ENCODE peak calls at places on chromosomes 5 and 9, in four cellular contexts. F is A549, Y is GM12878, M is HepG2. V is an unnamed sample.

GRCh38 chr5:157550668-157551067 is 24.9 kb downstream of the ADAM19 start:
- DNase-seq in F (no peak), Y (no peak), M (no peak), V (no peak)

GRCh38 chr5:1005362-1005851 is 3.2 kb upstream of the NKD2 start:
- DNase-seq in F (no peak), Y (no peak), M (no peak), V (no peak)

GRCh38 chr5:67085616-67086015 is 111.0 kb downstream of the CD180 start:
- DNase-seq in F (no peak), Y (no peak), M (no peak), V (no peak)

GRCh38 chr5:168661593-168662485 is 82.7 kb upstream of the PANK3 start:
- DNase-seq in F (no peak), Y (no peak), M (no peak), V (no peak)

GRCh38 chr5:27124590-27124989 is 86.2 kb upstream of the CDH9 start:
- DNase-seq in F (peak; percentile 21), Y (no peak), M (peak; percentile 20), V (peak; percentile 45)

GRCh38 chr9:75823136-75823535 is 67.3 kb upstream of the PCSK5 start:
- DNase-seq in F (no peak), Y (no peak), M (no peak), V (no peak)

GRCh38 chr5:7412369-7412768 is 16.4 kb downstream of the ADCY2 start:
- DNase-seq in F (no peak), Y (no peak), M (no peak), V (no peak)

GRCh38 chr9:86754581-86754980 is 192.7 kb downstream of the GAS1 start:
- DNase-seq in F (no peak), Y (no peak), M (no peak), V (no peak)

GRCh38 chr9:14320272-14321245 is 6.6 kb upstream of the NFIB start:
- DNase-seq in F (peak; percentile 66), Y (no peak), M (no peak), V (no peak)

GRCh38 chr9:123828449-123828848 is 101.5 kb downstream of the DENND1A start:
- DNase-seq in F (peak; percentile 1), Y (no peak), M (no peak), V (peak; percentile 11)

GRCh38 chr5:1343931-1344901 is 683 bp downstream of the CLPTM1L start:
- DNase-seq in F (no peak), Y (no peak), M (no peak), V (peak; percentile 66)

GRCh38 chr9:101226161-101226560 is 158.6 kb downstream of the BAAT start:
- DNase-seq in F (no peak), Y (no peak), M (no peak), V (no peak)

GRCh38 chr5:107456281-107456715 is 214.4 kb downstream of the EFNA5 start:
- DNase-seq in F (no peak), Y (peak; percentile 79), M (no peak), V (no peak)

GRCh38 chr9:27835286-27835685 is 262.0 kb upstream of the C9orf72 start:
- DNase-seq in F (no peak), Y (no peak), M (no peak), V (no peak)

GRCh38 chr9:93303806-93304573 is 120.1 kb downstream of the WNK2 start:
- DNase-seq in F (no peak), Y (no peak), M (no peak), V (peak; percentile 31)

GRCh38 chr9:38362912-38363588 is 29.5 kb upstream of the ALDH1B1 start:
- DNase-seq in F (peak; percentile 72), Y (peak; percentile 35), M (peak; percentile 49), V (peak; percentile 70)

GRCh38 chr9:4086119-4087088 is 213.5 kb downstream of the GLIS3 start:
- DNase-seq in F (peak; percentile 26), Y (no peak), M (peak; percentile 8), V (no peak)

GRCh38 chr9:468766-469496 is 254.3 kb downstream of the DOCK8 start:
- DNase-seq in F (no peak), Y (peak; percentile 5), M (no peak), V (no peak)

GRCh38 chr5:74409737-74410136 is 230.8 kb downstream of the ENC1 start:
- DNase-seq in F (no peak), Y (no peak), M (no peak), V (no peak)

GRCh38 chr9:2418619-2419018 is 203.0 kb upstream of the VLDLR start:
- DNase-seq in F (no peak), Y (no peak), M (no peak), V (no peak)

GRCh38 chr9:32427111-32427873 is 42.8 kb downstream of the ACO1 start:
- DNase-seq in F (no peak), Y (no peak), M (peak; percentile 48), V (no peak)

GRCh38 chr9:75962186-75963036 is 71.9 kb downstream of the PCSK5 start:
- DNase-seq in F (no peak), Y (no peak), M (no peak), V (no peak)

GRCh38 chr5:76489877-76490688 is 87.0 kb downstream of the IQGAP2 start:
- DNase-seq in F (no peak), Y (no peak), M (no peak), V (no peak)

GRCh38 chr5:57529864-57530263 is 47.3 kb upstream of the ACTBL2 start:
- DNase-seq in F (no peak), Y (peak; percentile 19), M (no peak), V (no peak)

DNA sequence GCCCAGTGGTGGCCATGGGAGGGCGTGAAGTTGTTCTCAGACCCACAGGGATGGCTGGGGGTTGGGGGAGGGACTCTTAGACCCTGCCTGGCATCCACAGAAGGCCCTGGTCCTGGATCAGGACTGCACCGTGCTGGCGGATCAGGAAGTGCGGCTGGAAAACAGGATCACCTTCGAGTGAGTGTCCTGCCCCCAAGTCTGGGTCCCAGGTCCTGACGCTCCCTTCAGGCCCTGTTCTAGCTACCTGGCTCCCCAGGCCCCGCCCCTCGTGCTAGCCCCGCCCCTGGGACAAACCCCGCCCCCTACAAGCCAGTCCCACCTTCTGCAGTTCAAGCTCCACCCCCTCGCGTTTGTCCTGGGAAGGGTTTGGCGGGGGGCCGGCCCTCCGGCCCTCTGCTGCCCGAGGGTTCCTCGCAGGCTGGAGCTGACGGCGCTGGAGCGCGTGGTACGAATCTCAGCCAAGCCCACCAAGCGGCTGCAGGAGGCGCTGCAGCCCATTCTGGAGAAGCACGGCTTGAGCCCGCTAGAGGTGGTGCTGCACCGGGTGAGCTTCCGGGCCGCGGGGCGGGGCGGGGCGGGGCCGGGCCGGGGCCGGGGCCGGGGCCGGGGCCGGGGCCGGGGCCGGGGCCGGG is 12.9 kb downstream of the RGS14 start:
- DNase-seq in F (peak; percentile 95), Y (no peak), M (peak; percentile 94), V (peak; percentile 92)
- TF ChIP-seq CHD2 in F (no peak), Y (no peak), M (no peak), V (peak; percentile 12)

DNA sequence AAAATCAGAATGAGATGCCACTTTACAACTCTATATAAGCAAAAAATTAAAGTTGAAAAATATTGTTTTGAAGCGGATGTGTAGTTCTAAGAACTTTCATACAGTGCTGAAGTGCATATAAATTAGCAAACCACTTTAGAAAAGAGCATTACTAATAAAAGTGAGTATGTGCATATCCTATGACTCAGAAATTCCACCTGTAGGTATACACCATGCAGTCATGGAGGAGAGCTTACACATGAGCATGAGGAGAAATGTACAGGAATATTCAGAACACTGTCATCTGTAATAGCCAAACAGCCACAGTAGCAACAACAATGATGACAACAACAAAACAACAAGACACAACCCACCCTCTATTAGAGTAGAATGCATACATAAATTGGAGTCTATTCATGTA is 138.2 kb upstream of the ARRDC3 start:
- DNase-seq in F (no peak), Y (no peak), M (no peak), V (no peak)
- TF ChIP-seq CHD2 in F (no peak), Y (no peak), M (no peak), V (no peak)

DNA sequence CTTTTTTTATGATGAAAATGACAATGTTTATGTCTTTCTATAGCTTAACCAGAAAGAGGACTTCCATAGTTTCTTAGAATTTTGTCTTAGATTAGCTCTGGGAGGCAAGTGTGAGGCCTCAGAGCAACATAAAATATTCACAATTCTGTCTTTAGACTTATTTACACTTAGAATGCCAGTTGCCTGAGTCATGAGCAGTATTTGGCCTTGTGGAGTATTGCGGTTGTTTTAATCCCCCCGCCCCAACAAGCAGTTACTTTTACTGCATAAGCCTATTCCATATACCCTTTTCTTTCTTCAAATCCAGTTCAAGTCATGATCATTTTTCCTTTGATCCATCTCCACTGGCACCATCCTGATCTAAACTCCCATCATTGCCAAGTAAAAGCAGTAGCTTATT is 198.0 kb upstream of the EGFLAM start:
- DNase-seq in F (no peak), Y (no peak), M (peak; percentile 80), V (no peak)
- TF ChIP-seq CHD2 in F (no peak), Y (no peak), M (no peak), V (no peak)

DNA sequence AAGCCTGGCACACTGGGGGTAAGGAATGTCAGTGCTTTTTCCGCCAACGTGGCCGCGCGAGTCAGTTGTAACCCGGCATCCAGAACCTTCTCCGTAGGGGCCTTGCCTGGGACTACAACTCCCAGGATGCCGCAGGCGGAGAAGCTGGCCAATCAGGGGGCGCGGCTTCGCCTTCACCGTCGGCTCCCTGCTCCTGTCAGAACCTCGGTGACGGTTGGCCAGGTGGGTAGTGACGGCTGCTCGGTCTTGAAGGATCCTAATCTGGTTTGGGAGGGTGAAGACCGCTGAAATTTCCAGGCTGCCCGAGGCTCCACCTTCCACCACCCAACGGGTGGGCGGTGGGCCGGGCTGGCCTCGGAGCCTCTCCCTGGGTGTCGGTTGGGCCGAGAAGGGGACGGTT is at the start of gene C5orf58:
- DNase-seq in F (no peak), Y (no peak), M (no peak), V (no peak)
- TF ChIP-seq CHD2 in F (no peak), Y (no peak), M (no peak), V (no peak)

GRCh38 chr5:124919076-124919475 is 172.6 kb upstream of the ZNF608 start:
- DNase-seq in F (no peak), Y (no peak), M (no peak), V (no peak)

GRCh38 chr5:124921694-124922093 is 175.3 kb upstream of the ZNF608 start:
- DNase-seq in F (no peak), Y (no peak), M (no peak), V (no peak)

GRCh38 chr5:124919752-124920151 is 173.3 kb upstream of the ZNF608 start:
- DNase-seq in F (no peak), Y (no peak), M (no peak), V (no peak)

GRCh38 chr5:124922255-124922975 is 176.0 kb upstream of the ZNF608 start:
- DNase-seq in F (no peak), Y (no peak), M (no peak), V (no peak)

DNA sequence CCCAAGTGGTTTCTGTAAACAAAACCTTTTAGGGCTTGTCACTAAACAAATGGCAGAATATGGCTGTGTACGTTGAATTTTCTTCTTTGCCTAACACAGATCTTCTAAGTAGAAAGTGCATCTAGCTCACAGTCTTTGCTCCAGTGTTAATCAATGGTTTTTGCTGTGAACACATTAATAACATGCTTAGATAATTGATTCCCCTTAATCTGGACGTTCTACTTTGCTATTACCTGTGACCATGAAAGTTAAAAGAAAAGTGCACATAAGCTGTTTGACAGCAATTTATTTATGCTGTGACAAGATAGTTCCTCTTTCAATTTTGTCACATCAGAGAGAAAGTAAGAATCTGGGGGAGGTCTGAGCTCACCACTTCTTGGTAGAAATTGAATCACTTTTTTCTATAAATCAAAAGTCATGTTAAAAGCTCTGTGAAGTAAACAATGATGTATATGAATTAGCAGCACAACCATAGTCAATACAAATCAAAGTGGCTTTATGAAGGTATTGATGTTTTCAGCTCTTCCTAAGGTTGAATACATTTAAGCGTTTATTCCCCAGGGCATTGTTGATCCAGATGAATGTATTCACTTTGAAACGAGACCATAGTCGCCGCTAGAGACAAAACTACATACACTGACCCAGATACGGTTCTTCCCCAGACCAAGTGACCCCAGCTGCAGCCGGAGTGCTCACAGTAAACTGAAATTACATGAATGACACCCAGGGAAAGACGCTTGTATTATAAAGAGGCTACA is 174.6 kb upstream of the ZNF608 start:
- DNase-seq in F (no peak), Y (no peak), M (no peak), V (no peak)
- TF ChIP-seq CHD2 in F (no peak), Y (peak; percentile 43), M (no peak), V (no peak)

V was measured in SK-N-SH.